ENCODE peak calls at places on chromosomes 5 and 9, in five cellular contexts. D, C, W, J and F are unnamed samples.

GRCh38 chr9:35517552-35518211 is 27.8 kb downstream of the RUSC2 start:
- DNase-seq in D (no peak), C (no peak), W (no peak), J (no peak), F (no peak)

GRCh38 chr5:101288633-101289032 is 385.6 kb upstream of the ST8SIA4 start:
- DNase-seq in D (no peak), C (no peak), W (no peak), J (no peak), F (no peak)

GRCh38 chr5:53397845-53398244 is 82.6 kb upstream of the FST start:
- DNase-seq in D (peak; percentile 69), C (peak; percentile 71), W (no peak), J (no peak), F (no peak)

GRCh38 chr9:94697972-94698581 is 28.4 kb upstream of the AOPEP start:
- DNase-seq in D (peak; percentile 60), C (no peak), W (no peak), J (no peak), F (no peak)

GRCh38 chr5:67355135-67355729 is 158.6 kb upstream of the CD180 start:
- DNase-seq in D (no peak), C (no peak), W (no peak), J (no peak), F (no peak)

GRCh38 chr9:135602789-135603481 is 36.4 kb downstream of the GLT6D1 start:
- DNase-seq in D (peak; percentile 38), C (peak; percentile 12), W (peak; percentile 11), J (peak; percentile 59), F (no peak)

GRCh38 chr5:116574682-116575634 is at the start of gene SEMA6A:
- DNase-seq in D (peak; percentile 96), C (peak; percentile 37), W (peak; percentile 80), J (peak; percentile 91), F (peak; percentile 21)

GRCh38 chr9:111179577-111179976 is 141.3 kb upstream of the LPAR1 start:
- DNase-seq in D (peak; percentile 2), C (peak; percentile 44), W (peak; percentile 41), J (no peak), F (no peak)

GRCh38 chr5:55691265-55692105 is 20.6 kb downstream of the SLC38A9 start:
- DNase-seq in D (peak; percentile 56), C (no peak), W (no peak), J (peak; percentile 77), F (no peak)

GRCh38 chr9:3646226-3646625 is 120.4 kb upstream of the RFX3 start:
- DNase-seq in D (no peak), C (no peak), W (no peak), J (no peak), F (no peak)

GRCh38 chr5:53403291-53403690 is 77.1 kb upstream of the FST start:
- DNase-seq in D (no peak), C (no peak), W (no peak), J (no peak), F (no peak)

GRCh38 chr5:93590511-93590910 is 7.5 kb downstream of the NR2F1 start:
- DNase-seq in D (no peak), C (no peak), W (no peak), J (no peak), F (no peak)

GRCh38 chr5:126462239-126463014 is 39.2 kb downstream of the GRAMD2B start:
- DNase-seq in D (peak; percentile 57), C (no peak), W (no peak), J (no peak), F (no peak)

GRCh38 chr5:5659066-5659465 is 236.6 kb downstream of the ICE1 start:
- DNase-seq in D (no peak), C (no peak), W (no peak), J (no peak), F (no peak)

GRCh38 chr9:122402403-122403268 is 31.8 kb downstream of the PTGS1 start:
- DNase-seq in D (peak; percentile 92), C (peak; percentile 98), W (no peak), J (peak; percentile 69), F (no peak)

GRCh38 chr5:157290156-157290980 is 24.4 kb downstream of the CYFIP2 start:
- DNase-seq in D (peak; percentile 47), C (no peak), W (no peak), J (no peak), F (no peak)

GRCh38 chr9:37566716-37567115 is 9.5 kb downstream of the FBXO10 start:
- DNase-seq in D (no peak), C (no peak), W (no peak), J (no peak), F (no peak)

GRCh38 chr5:7926296-7926695 is 57.3 kb downstream of the MTRR start:
- DNase-seq in D (no peak), C (peak; percentile 30), W (no peak), J (no peak), F (no peak)

GRCh38 chr9:94908583-94909249 is 182.2 kb downstream of the AOPEP start:
- DNase-seq in D (no peak), C (no peak), W (no peak), J (no peak), F (no peak)

GRCh38 chr5:55600536-55601208 is 65.9 kb upstream of the PLPP1 start:
- DNase-seq in D (no peak), C (peak; percentile 74), W (no peak), J (no peak), F (no peak)

GRCh38 chr5:74017786-74018211 is 391.8 kb downstream of the ARHGEF28 start:
- DNase-seq in D (peak; percentile 93), C (no peak), W (peak; percentile 13), J (peak; percentile 67), F (no peak)

GRCh38 chr9:112233769-112234168 is 58.7 kb upstream of the SUSD1 start:
- DNase-seq in D (peak; percentile 70), C (no peak), W (no peak), J (no peak), F (no peak)

GRCh38 chr5:170338933-170339779 is 41.6 kb upstream of the LCP2 start:
- DNase-seq in D (peak; percentile 5), C (no peak), W (no peak), J (no peak), F (no peak)

GRCh38 chr9:23123048-23123632 is 676.5 kb downstream of the DMRTA1 start:
- DNase-seq in D (peak; percentile 67), C (no peak), W (peak; percentile 9), J (peak; percentile 3), F (no peak)

GRCh38 chr9:134971196-134971595 is 53.5 kb upstream of the FCN1 start:
- DNase-seq in D (no peak), C (no peak), W (no peak), J (no peak), F (no peak)

GRCh38 chr5:6194906-6195612 is 183.3 kb downstream of the MED10 start:
- DNase-seq in D (no peak), C (no peak), W (no peak), J (no peak), F (no peak)

GRCh38 chr9:136542246-136543041 is 3.4 kb downstream of the NOTCH1 start:
- DNase-seq in D (no peak), C (no peak), W (no peak), J (peak; percentile 33), F (no peak)

GRCh38 chr5:76673125-76673524 is 42.8 kb upstream of the F2R start:
- DNase-seq in D (no peak), C (no peak), W (no peak), J (no peak), F (no peak)

GRCh38 chr9:88678431-88678830 is 143.5 kb downstream of the NXNL2 start:
- DNase-seq in D (no peak), C (no peak), W (no peak), J (no peak), F (no peak)

GRCh38 chr5:74257645-74258328 is 382.7 kb downstream of the ENC1 start:
- DNase-seq in D (peak; percentile 41), C (no peak), W (peak; percentile 68), J (no peak), F (peak; percentile 7)

GRCh38 chr9:125203259-125203658 is 2.9 kb downstream of the RABEPK start:
- DNase-seq in D (no peak), C (no peak), W (no peak), J (peak; percentile 26), F (no peak)

GRCh38 chr5:33238826-33239670 is 201.7 kb upstream of the TARS1 start:
- DNase-seq in D (peak; percentile 19), C (no peak), W (no peak), J (no peak), F (no peak)

GRCh38 chr9:112041536-112042243 is 133.4 kb downstream of the SUSD1 start:
- DNase-seq in D (peak; percentile 96), C (peak; percentile 98), W (no peak), J (peak; percentile 84), F (no peak)

GRCh38 chr5:131160134-131160533 is 4.9 kb downstream of the HINT1 start:
- DNase-seq in D (peak; percentile 48), C (no peak), W (no peak), J (no peak), F (no peak)

GRCh38 chr5:65624025-65624569 is at the start of gene TRIM23:
- DNase-seq in D (peak; percentile 95), C (peak; percentile 66), W (peak; percentile 84), J (peak; percentile 96), F (peak; percentile 74)

GRCh38 chr5:65623482-65623881 is 651 bp downstream of the TRIM23 start:
- DNase-seq in D (no peak), C (no peak), W (no peak), J (no peak), F (no peak)

GRCh38 chr5:65620021-65620420 is 4.1 kb downstream of the TRIM23 start:
- DNase-seq in D (peak; percentile 37), C (no peak), W (no peak), J (no peak), F (no peak)

GRCh38 chr5:65625743-65626142 is 916 bp downstream of the SHLD3 start:
- DNase-seq in D (no peak), C (no peak), W (no peak), J (no peak), F (no peak)

GRCh38 chr5:65624570-65625555 is at the start of the genes SHLD3 and TRAPPC13:
- DNase-seq in D (peak; percentile 84), C (peak; percentile 52), W (peak; percentile 84), J (peak; percentile 93), F (peak; percentile 70)
- TF ChIP-seq CTCF in D (no peak), C (no peak), W (no peak), J (no peak), F (no peak)

GRCh38 chr9:127803507-127804352 is 1.0 kb downstream of the FPGS start:
- DNase-seq in D (peak; percentile 92), C (no peak), W (no peak), J (peak; percentile 33), F (no peak)

GRCh38 chr9:127806871-127807270 is 4.2 kb downstream of the FPGS start:
- DNase-seq in D (no peak), C (no peak), W (no peak), J (no peak), F (no peak)

GRCh38 chr9:127802576-127803443 is at the start of gene FPGS:
- DNase-seq in D (peak; percentile 71), C (peak; percentile 51), W (peak; percentile 81), J (peak; percentile 93), F (peak; percentile 51)

GRCh38 chr9:127808347-127809001 is 5.8 kb downstream of the FPGS start:
- DNase-seq in D (no peak), C (no peak), W (no peak), J (no peak), F (no peak)

GRCh38 chr9:127805620-127806019 is 2.9 kb downstream of the FPGS start:
- DNase-seq in D (peak; percentile 39), C (no peak), W (no peak), J (peak; percentile 40), F (no peak)
- TF ChIP-seq CTCF in D (peak; percentile 32), C (peak; percentile 48), W (no peak), J (peak; percentile 57), F (no peak)

GRCh38 chr9:96688745-96689464 is 33.8 kb upstream of the PRXL2C start:
- DNase-seq in D (no peak), C (no peak), W (no peak), J (no peak), F (no peak)
- TF ChIP-seq CTCF in D (no peak), C (no peak), W (no peak), J (no peak), F (no peak)

GRCh38 chr5:3075309-3075708 is 323.8 kb upstream of the IRX2 start:
- DNase-seq in D (no peak), C (no peak), W (no peak), J (no peak), F (no peak)
- TF ChIP-seq CTCF in D (peak; percentile 15), C (no peak), W (no peak), J (no peak), F (no peak)